ENCODE peak calls at places on chromosomes 12 and 14, in five cellular contexts. S is GM13977; E is activated CD8-positive, alpha-beta T cell treated with anti-CD3 and anti-CD28 coated beads for 36 hours; J is activated naive CD8-positive, alpha-beta T cell treated with anti-CD3 and anti-CD28 coated beads, Interleukin-2, amount 50 U/mL, for 24 hours; Z is NCI-H345. B is an unnamed sample.
A peak's percentile ranks its signal among the peaks of the same experiment; 100 is the strongest.

GRCh38 chr12:132475304-132476037 is 14.5 kb upstream of the FBRSL1 start:
- DNase-seq in Z (peak; percentile 69), S (no peak), E (peak; percentile 52), J (no peak), B (peak; percentile 43)

GRCh38 chr14:29442720-29443119 is 484.9 kb downstream of the PRKD1 start:
- DNase-seq in E (no peak), S (no peak), J (no peak), Z (no peak), B (peak; percentile 77)

GRCh38 chr12:131368073-131369071 is 342.5 kb upstream of the SFSWAP start:
- DNase-seq in S (no peak), J (no peak), E (no peak), Z (no peak), B (no peak)

GRCh38 chr12:50914872-50915484 is 37.4 kb upstream of the HIGD1C start:
- DNase-seq in Z (no peak), J (no peak), E (no peak), S (no peak), B (no peak)

GRCh38 chr14:97626088-97626487 is 828.9 kb downstream of the VRK1 start:
- DNase-seq in Z (peak; percentile 4), J (no peak), E (no peak), S (no peak), B (no peak)

GRCh38 chr12:3683670-3684069 is 69.2 kb downstream of the CRACR2A start:
- DNase-seq in S (no peak), Z (peak; percentile 12), J (no peak), E (no peak), B (peak; percentile 64)

GRCh38 chr12:78359530-78359929 is 505.0 kb upstream of the SYT1 start:
- DNase-seq in E (no peak), S (no peak), Z (no peak), J (no peak), B (peak; percentile 78)

GRCh38 chr12:47377414-47378221 is 297.9 kb upstream of the AMIGO2 start:
- DNase-seq in J (no peak), S (no peak), E (no peak), Z (no peak), B (peak; percentile 99)

GRCh38 chr12:49644620-49644994 is 21.2 kb downstream of the PRPF40B start:
- DNase-seq in E (peak; percentile 88), J (peak; percentile 83), S (peak; percentile 88), Z (peak; percentile 11), B (peak; percentile 85)

GRCh38 chr14:94027566-94028449 is 1.7 kb downstream of the OTUB2 start:
- DNase-seq in Z (peak; percentile 13), E (no peak), S (no peak), J (no peak), B (peak; percentile 16)

GRCh38 chr14:100348779-100349708 is 25.9 kb downstream of the SLC25A47 start:
- DNase-seq in Z (peak; percentile 88), S (no peak), J (no peak), E (no peak), B (no peak)

GRCh38 chr14:22558221-22558913 is 30.7 kb downstream of the DAD1 start:
- DNase-seq in S (no peak), E (peak; percentile 91), Z (no peak), J (peak; percentile 82), B (no peak)

GRCh38 chr14:68938515-68939423 is 40.3 kb downstream of the ACTN1 start:
- DNase-seq in Z (no peak), J (no peak), E (no peak), S (no peak), B (no peak)

GRCh38 chr12:104712477-104712876 is 245.6 kb downstream of the SLC41A2 start:
- DNase-seq in S (no peak), J (no peak), Z (no peak), E (no peak), B (no peak)

GRCh38 chr12:40149673-40150260 is 43.9 kb upstream of the SLC2A13 start:
- DNase-seq in S (no peak), Z (no peak), J (no peak), E (no peak), B (peak; percentile 40)

GRCh38 chr14:95870772-95871171 is 5.9 kb upstream of the TUNAR start:
- DNase-seq in S (no peak), J (no peak), Z (no peak), E (no peak), B (no peak)

GRCh38 chr12:4281173-4281654 is 7.7 kb downstream of the CCND2 start:
- DNase-seq in E (no peak), J (no peak), S (no peak), Z (no peak), B (peak; percentile 31)

GRCh38 chr14:23219075-23219474 is 18.7 kb upstream of the RNF212B start:
- DNase-seq in Z (no peak), S (no peak), E (no peak), J (no peak), B (no peak)

GRCh38 chr14:103023881-103024473 is 33.4 kb downstream of the CDC42BPB start:
- DNase-seq in S (no peak), E (no peak), J (no peak), Z (no peak), B (peak; percentile 88)

GRCh38 chr14:64253672-64254071 is 40.5 kb downstream of the ESR2 start:
- DNase-seq in E (no peak), J (no peak), Z (no peak), S (no peak), B (peak; percentile 67)

GRCh38 chr12:68912916-68913315 is 20.1 kb downstream of the CPM start:
- DNase-seq in E (no peak), Z (no peak), S (no peak), J (no peak), B (peak; percentile 16)